ENCODE peak calls at places on chromosomes 11 and 22, in seven cellular contexts. L is stimulated activated CD4-positive, alpha-beta T cell treated with anti-CD3 and anti-CD28 coated beads, Interleukin-1b, Interleukin-23, amount 100 ng/mL, for 4 hours; S is mesenteric fat pad; Z is NCI-H1092 treated with DMSO at 0.1 percent for 48 hours; A is stimulated activated CD8-positive, alpha-beta memory T cell treated with anti-CD3 and anti-CD28 coated beads, Interleukin-15, amount 100 ng/mL, for 24 hours; C is non-pigmented ciliary epithelial cell; J is KBM-7. B is an unnamed sample.

GRCh38 chr22:37740455-37741311 is 43.8 kb downstream of the TRIOBP start:
- DNase-seq in J (no peak), S (no peak), L (no peak), Z (no peak), A (no peak), C (no peak), B (no peak)

GRCh38 chr11:31340903-31341572 is 28.5 kb downstream of the DCDC1 start:
- DNase-seq in C (no peak), A (no peak), L (no peak), J (peak), S (no peak), Z (peak), B (no peak)

GRCh38 chr11:63536669-63537292 is at the start of gene PLAAT4:
- DNase-seq in Z (peak), A (no peak), L (peak), S (no peak), C (no peak), J (no peak), B (no peak)

GRCh38 chr22:47810505-47811500 is 1048.4 kb downstream of the TBC1D22A start:
- DNase-seq in Z (no peak), C (no peak), S (no peak), L (no peak), A (no peak), J (no peak), B (peak)

GRCh38 chr11:62544521-62545436 is 1.8 kb downstream of the AHNAK start:
- DNase-seq in L (no peak), C (no peak), S (no peak), J (peak), Z (no peak), A (no peak), B (no peak)

GRCh38 chr22:38964306-38964705 is 6.9 kb downstream of the APOBEC3A start:
- DNase-seq in C (no peak), A (no peak), S (no peak), J (no peak), Z (no peak), L (no peak), B (no peak)

GRCh38 chr11:30041171-30041570 is 24.3 kb upstream of the KCNA4 start:
- DNase-seq in A (no peak), Z (no peak), L (no peak), C (no peak), J (no peak), S (no peak), B (no peak)

GRCh38 chr11:28835790-28836189 is 727.6 kb downstream of the METTL15 start:
- DNase-seq in C (no peak), L (no peak), S (no peak), J (no peak), A (no peak), Z (no peak), B (no peak)

GRCh38 chr11:9506489-9507343 is 45.9 kb downstream of the ZNF143 start:
- DNase-seq in A (peak), C (no peak), Z (peak), S (no peak), L (peak), J (peak), B (peak)

GRCh38 chr11:64874841-64875240 is 3.6 kb downstream of the EHD1 start:
- DNase-seq in Z (no peak), A (no peak), J (no peak), C (no peak), S (no peak), L (no peak), B (no peak)

GRCh38 chr22:18970180-18970947 is 34.3 kb upstream of the PRODH start:
- DNase-seq in J (peak), A (no peak), S (no peak), C (no peak), Z (peak), L (no peak), B (no peak)

GRCh38 chr11:47592276-47592675 is 1.9 kb downstream of the C1QTNF4 start:
- DNase-seq in Z (no peak), J (no peak), C (no peak), S (no peak), A (no peak), L (no peak), B (no peak)

GRCh38 chr11:19670030-19670761 is 42.4 kb upstream of the NAV2 start:
- DNase-seq in Z (no peak), C (no peak), A (no peak), L (no peak), J (no peak), S (no peak), B (no peak)

GRCh38 chr11:69587454-69588081 is 53.4 kb upstream of the CCND1 start:
- DNase-seq in J (no peak), L (no peak), Z (no peak), A (no peak), C (peak), S (no peak), B (no peak)

GRCh38 chr22:42621505-42622002 is 6.9 kb upstream of the POLDIP3 start:
- DNase-seq in J (peak), S (no peak), Z (peak), C (no peak), A (no peak), L (no peak), B (peak)

GRCh38 chr11:70073881-70074371 is 4.2 kb upstream of the ANO1 start:
- DNase-seq in L (no peak), A (no peak), C (peak), J (no peak), Z (no peak), S (no peak), B (no peak)

GRCh38 chr11:87022738-87023137 is 15.0 kb upstream of the TMEM135 start:
- DNase-seq in C (no peak), L (no peak), S (no peak), Z (no peak), J (no peak), A (no peak), B (no peak)

GRCh38 chr11:2576116-2576515 is 123.7 kb downstream of the KCNQ1OT1 start:
- DNase-seq in C (no peak), L (no peak), S (peak), Z (no peak), J (no peak), A (no peak), B (no peak)

GRCh38 chr11:37088573-37088910 is 490.5 kb upstream of the RAG2 start:
- DNase-seq in J (no peak), S (no peak), A (no peak), Z (no peak), L (no peak), C (no peak), B (no peak)

GRCh38 chr11:75667268-75667830 is 1.5 kb downstream of the MAP6 start:
- DNase-seq in L (no peak), Z (peak), S (no peak), C (no peak), J (peak), A (no peak), B (peak)

GRCh38 chr11:35786918-35787557 is 124.5 kb downstream of the TRIM44 start:
- DNase-seq in S (no peak), A (no peak), L (no peak), C (no peak), J (no peak), Z (no peak), B (no peak)

GRCh38 chr11:83054904-83055380 is 16.8 kb downstream of the RAB30 start:
- DNase-seq in S (no peak), A (no peak), C (no peak), L (no peak), Z (no peak), J (no peak), B (no peak)

GRCh38 chr11:100719809-100720221 is 32.7 kb downstream of the ARHGAP42 start:
- DNase-seq in C (peak), A (no peak), S (no peak), L (no peak), J (no peak), Z (peak), B (no peak)

GRCh38 chr11:116930177-116930576 is 92.8 kb upstream of the APOA1 start:
- DNase-seq in S (no peak), L (peak), J (peak), C (no peak), Z (no peak), A (no peak), B (no peak)

GRCh38 chr11:113475160-113475761 is at the start of gene DRD2:
- DNase-seq in C (no peak), L (no peak), S (no peak), A (no peak), J (no peak), Z (peak), B (peak)

GRCh38 chr11:21464601-21465193 is 728.2 kb upstream of the ANO5 start:
- DNase-seq in A (no peak), J (no peak), Z (no peak), S (no peak), L (no peak), C (no peak), B (no peak)

GRCh38 chr11:95520765-95521542 is 268.6 kb downstream of the FAM76B start:
- DNase-seq in A (no peak), Z (no peak), J (no peak), C (no peak), L (no peak), S (no peak), B (no peak)

GRCh38 chr11:130209944-130210854 is 50.6 kb downstream of the ST14 start:
- DNase-seq in J (no peak), Z (no peak), L (no peak), A (no peak), C (no peak), S (peak), B (peak)

GRCh38 chr22:45502215-45503070 is at the start of gene FBLN1:
- DNase-seq in L (no peak), C (no peak), J (no peak), Z (no peak), S (no peak), A (no peak), B (no peak)

GRCh38 chr11:69651834-69652620 is 11.1 kb downstream of the CCND1 start:
- DNase-seq in Z (no peak), A (no peak), S (no peak), J (no peak), L (no peak), C (no peak), B (no peak)

GRCh38 chr11:112524808-112525207 is 264.1 kb upstream of the PLET1 start:
- DNase-seq in S (no peak), C (no peak), A (no peak), L (no peak), Z (no peak), J (no peak), B (no peak)

GRCh38 chr11:102513869-102514268 is 16.7 kb downstream of the MMP7 start:
- DNase-seq in C (no peak), L (no peak), J (no peak), S (no peak), A (no peak), Z (no peak), B (no peak)

GRCh38 chr11:126415669-126416420 is 60.4 kb downstream of the ST3GAL4 start:
- DNase-seq in J (no peak), C (no peak), Z (no peak), L (no peak), S (no peak), A (no peak), B (no peak)